ENCODE peak calls at places on chromosomes 11 and 22, in seven cellular contexts. Q is thyroid gland, A is tibial nerve, H is HCT116, F is A549, M is sigmoid colon, W is body of pancreas. K is an unnamed sample.
A peak's percentile ranks its signal among the peaks of the same experiment; 100 is the strongest.

GRCh38 chr11:113184498-113184897 is 129.9 kb upstream of the TTC12 start:
- DNase-seq in F (peak; percentile 46), H (no peak), A (no peak), M (no peak), Q (no peak), W (no peak), K (no peak)

GRCh38 chr11:42237701-42238235 is 778.3 kb upstream of the LRRC4C start:
- DNase-seq in M (no peak), F (no peak), W (no peak), H (no peak), A (no peak), Q (no peak), K (no peak)

GRCh38 chr11:76209956-76210885 is 3.9 kb upstream of the WNT11 start:
- DNase-seq in M (peak; percentile 85), F (peak; percentile 52), Q (peak; percentile 69), W (peak; percentile 79), H (no peak), A (peak; percentile 63), K (peak; percentile 69)

GRCh38 chr11:79487412-79487811 is 46.6 kb upstream of the TENM4 start:
- DNase-seq in A (no peak), H (no peak), F (no peak), M (no peak), W (no peak), Q (no peak), K (no peak)

GRCh38 chr22:31044262-31044861 is 36.8 kb upstream of the SMTN start:
- DNase-seq in F (no peak), A (peak; percentile 39), Q (peak; percentile 18), M (peak; percentile 93), H (no peak), W (peak; percentile 43), K (peak; percentile 61)

GRCh38 chr11:132631956-132632355 is 900.3 kb downstream of the OPCML start:
- DNase-seq in F (no peak), A (no peak), W (no peak), M (no peak), H (no peak), Q (no peak), K (no peak)

GRCh38 chr22:33400891-33401290 is 342.7 kb upstream of the SYN3 start:
- DNase-seq in Q (no peak), W (no peak), M (no peak), H (no peak), A (no peak), F (no peak), K (no peak)

GRCh38 chr11:43984519-43985385 is 42.3 kb downstream of the C11orf96 start:
- DNase-seq in F (no peak), Q (no peak), M (no peak), H (no peak), A (no peak), W (peak; percentile 78), K (no peak)

GRCh38 chr11:118305726-118306125 is 1.2 kb downstream of the CD3E start:
- DNase-seq in A (no peak), M (no peak), W (no peak), Q (no peak), F (no peak), H (no peak), K (no peak)

GRCh38 chr11:108870373-108871020 is 205.6 kb downstream of the DDX10 start:
- DNase-seq in F (peak; percentile 15), A (no peak), Q (no peak), H (no peak), W (no peak), M (no peak), K (no peak)

GRCh38 chr11:105144887-105145286 is 5.3 kb upstream of the CARD18 start:
- DNase-seq in A (no peak), H (peak; percentile 13), W (no peak), Q (no peak), M (no peak), F (no peak), K (no peak)

GRCh38 chr11:100681064-100681502 is 6.0 kb upstream of the ARHGAP42 start:
- DNase-seq in H (peak; percentile 80), F (peak; percentile 72), A (peak; percentile 70), M (peak; percentile 75), Q (peak; percentile 24), W (peak; percentile 30), K (peak; percentile 89)

GRCh38 chr11:122235615-122236014 is 119.6 kb upstream of the BLID start:
- DNase-seq in F (peak; percentile 24), W (peak; percentile 76), A (no peak), M (peak; percentile 86), H (no peak), Q (no peak), K (no peak)

GRCh38 chr11:82889133-82890001 is 10.9 kb downstream of the PRCP start:
- DNase-seq in Q (no peak), H (no peak), M (no peak), F (no peak), W (no peak), A (no peak), K (no peak)

GRCh38 chr11:9214765-9215164 is 50.4 kb downstream of the DENND5A start:
- DNase-seq in H (peak; percentile 18), Q (no peak), F (peak; percentile 38), W (no peak), A (no peak), M (no peak), K (no peak)

GRCh38 chr11:44645832-44646231 is 80.4 kb downstream of the CD82 start:
- DNase-seq in H (no peak), A (no peak), F (no peak), M (no peak), W (no peak), Q (no peak), K (no peak)

GRCh38 chr22:50084570-50084969 is 656 bp downstream of the MLC1 start:
- DNase-seq in M (no peak), F (no peak), W (no peak), A (no peak), H (no peak), Q (no peak), K (no peak)

GRCh38 chr11:57709802-57710367 is 2.1 kb downstream of the MED19 start:
- DNase-seq in M (no peak), A (no peak), Q (no peak), F (no peak), H (no peak), W (no peak), K (no peak)

GRCh38 chr11:57713849-57714248 is 1.5 kb downstream of the TMX2 start:
- DNase-seq in H (no peak), F (no peak), Q (no peak), A (no peak), W (no peak), M (no peak), K (no peak)

GRCh38 chr11:57712256-57713150 is at the start of gene TMX2:
- DNase-seq in M (peak; percentile 97), A (peak; percentile 82), H (peak; percentile 99), Q (peak; percentile 94), F (peak; percentile 99), W (peak; percentile 96), K (peak; percentile 94)

GRCh38 chr11:57711414-57712255 is at the start of gene MED19:
- DNase-seq in H (peak; percentile 94), M (peak; percentile 83), Q (peak; percentile 93), F (peak; percentile 89), A (peak; percentile 16), W (peak; percentile 93), K (peak; percentile 88)
- TF ChIP-seq POLR2A in H (no peak), M (no peak), Q (peak; percentile 69), F (peak; percentile 57), A (no peak), W (peak; percentile 34), K (peak; percentile 72)

GRCh38 chr11:12695221-12695794 is 21.1 kb downstream of the TEAD1 start:
- DNase-seq in M (no peak), H (no peak), Q (no peak), F (no peak), A (no peak), W (no peak), K (no peak)
- H3K27ac ChIP-seq in M (peak overlapping the region; percentile 93), H (peak overlapping the region; percentile 92), Q (peak overlapping the region; percentile 95), F (peak overlapping the region; percentile 92), A (peak overlapping the region; percentile 68), W (peak overlapping the region; percentile 87), K (peak overlapping the region; percentile 93)

DNA sequence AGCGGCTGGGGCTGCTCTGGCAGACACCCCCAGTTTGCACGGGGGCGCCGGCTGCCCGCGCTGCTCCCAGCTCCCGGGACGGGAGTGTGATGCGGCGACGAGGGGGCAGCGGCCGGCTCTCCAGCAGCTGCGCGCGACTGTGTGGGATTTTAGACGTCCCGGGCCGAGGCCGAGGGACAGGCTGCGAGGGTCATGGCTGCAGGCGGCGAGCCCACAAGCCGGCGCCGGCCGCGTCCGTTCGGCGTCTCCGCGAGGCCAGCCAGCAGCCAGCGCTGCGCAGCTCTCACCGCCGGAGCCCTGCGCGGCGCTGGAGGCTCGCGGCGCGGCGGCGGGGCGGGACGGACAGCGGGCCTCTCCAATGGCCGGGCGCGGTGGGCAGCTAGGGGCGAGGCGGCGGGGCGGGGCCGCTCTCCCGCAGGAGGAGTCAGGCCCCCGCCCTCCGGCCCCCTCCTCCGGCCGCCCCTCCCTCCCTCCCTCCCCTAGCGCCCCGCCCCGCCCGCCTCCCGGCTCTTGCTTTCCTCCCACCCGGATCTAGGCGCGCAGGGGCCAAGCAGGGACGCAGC is at the start of gene FZD4:
- DNase-seq in H (peak; percentile 48), M (peak; percentile 95), A (peak; percentile 78), F (peak; percentile 88), Q (peak; percentile 93), W (peak; percentile 93), K (peak; percentile 93)
- TF ChIP-seq POLR2A in H (no peak), M (no peak), A (peak; percentile 83), F (peak; percentile 89), Q (peak; percentile 99), W (peak; percentile 89), K (no peak)

GRCh38 chr11:81165164-81165563 is 1568.5 kb downstream of the FAM181B start:
- DNase-seq in Q (no peak), M (no peak), H (no peak), F (no peak), A (no peak), W (no peak), K (no peak)

GRCh38 chr11:81159900-81160299 is 1573.8 kb downstream of the FAM181B start:
- DNase-seq in A (no peak), H (no peak), Q (no peak), W (no peak), F (no peak), M (no peak), K (no peak)
- H3K27ac ChIP-seq in A (no peak overlapping the region), H (no peak overlapping the region), Q (no peak overlapping the region), W (no peak overlapping the region), F (no peak overlapping the region), M (no peak overlapping the region), K (no peak overlapping the region)